ENCODE peak calls at places on chromosomes 12 and 14, in nine cellular contexts. R is endothelial cell of umbilical vein; N is CD8-positive, alpha-beta T cell; P is GM12878; H is tibial nerve; W is CD4-positive, alpha-beta memory T cell; A is ovary; G is heart left ventricle; E is uterus. O is an unnamed sample. For H3K36me3, the result is how much of the 10 kb centered on the place peaks cover.

GRCh38 chr12:97109441-97109840 is 202.4 kb downstream of the NEDD1 start:
- DNase-seq in R (no peak), N (no peak), P (no peak), H (no peak), W (no peak), A (no peak), G (no peak), E (no peak), O (no peak)

GRCh38 chr12:109115404-109115757 is 1.0 kb upstream of the ACACB start:
- DNase-seq in R (no peak), N (no peak), P (no peak), H (no peak), W (no peak), A (no peak), G (no peak), E (no peak), O (no peak)

GRCh38 chr14:26960049-26960688 is 362.3 kb upstream of the NOVA1 start:
- DNase-seq in R (no peak), N (no peak), P (no peak), H (no peak), W (no peak), A (no peak), G (no peak), E (no peak), O (no peak)

GRCh38 chr14:53929871-53930685 is 26.5 kb downstream of the BMP4 start:
- DNase-seq in R (no peak), N (peak), P (no peak), H (no peak), W (peak), A (no peak), G (no peak), E (no peak), O (no peak)

GRCh38 chr12:33514893-33515292 is 75.3 kb upstream of the SYT10 start:
- DNase-seq in R (no peak), N (no peak), P (no peak), H (no peak), W (no peak), A (no peak), G (no peak), E (no peak), O (no peak)

GRCh38 chr14:50082784-50083466 is 33.4 kb downstream of the VCPKMT start:
- DNase-seq in R (no peak), N (peak), P (peak), H (no peak), W (peak), A (no peak), G (no peak), E (no peak), O (no peak)

GRCh38 chr12:86827409-86827808 is 571.2 kb upstream of the MGAT4C start:
- DNase-seq in R (no peak), N (no peak), P (no peak), H (no peak), W (no peak), A (no peak), G (no peak), E (no peak), O (no peak)

GRCh38 chr12:95601626-95602025 is 50.4 kb upstream of the USP44 start:
- DNase-seq in R (no peak), N (no peak), P (no peak), H (no peak), W (no peak), A (no peak), G (no peak), E (no peak), O (no peak)

GRCh38 chr14:102351023-102351422 is 11.7 kb downstream of the CINP start:
- DNase-seq in R (peak), N (no peak), P (no peak), H (no peak), W (no peak), A (no peak), G (peak), E (no peak), O (no peak)
- H3K36me3 ChIP-seq in R (under half), N (half or more), P (under half), H (under half), W (under half), A (under half), G (under half), E (under half), O (half or more)

GRCh38 chr14:21521526-21521925 is 4.6 kb downstream of the SALL2 start:
- DNase-seq in R (no peak), N (no peak), P (no peak), H (no peak), W (no peak), A (no peak), G (no peak), E (no peak), O (no peak)

GRCh38 chr14:21524575-21525518 is 1.3 kb downstream of the SALL2 start:
- DNase-seq in R (no peak), N (no peak), P (no peak), H (no peak), W (no peak), A (no peak), G (no peak), E (no peak), O (no peak)

GRCh38 chr14:21525571-21525970 is 575 bp downstream of the SALL2 start:
- DNase-seq in R (no peak), N (no peak), P (no peak), H (no peak), W (no peak), A (peak), G (no peak), E (peak), O (no peak)

GRCh38 chr14:21520718-21521117 is 5.4 kb downstream of the SALL2 start:
- DNase-seq in R (no peak), N (no peak), P (no peak), H (no peak), W (no peak), A (no peak), G (no peak), E (no peak), O (no peak)

DNA sequence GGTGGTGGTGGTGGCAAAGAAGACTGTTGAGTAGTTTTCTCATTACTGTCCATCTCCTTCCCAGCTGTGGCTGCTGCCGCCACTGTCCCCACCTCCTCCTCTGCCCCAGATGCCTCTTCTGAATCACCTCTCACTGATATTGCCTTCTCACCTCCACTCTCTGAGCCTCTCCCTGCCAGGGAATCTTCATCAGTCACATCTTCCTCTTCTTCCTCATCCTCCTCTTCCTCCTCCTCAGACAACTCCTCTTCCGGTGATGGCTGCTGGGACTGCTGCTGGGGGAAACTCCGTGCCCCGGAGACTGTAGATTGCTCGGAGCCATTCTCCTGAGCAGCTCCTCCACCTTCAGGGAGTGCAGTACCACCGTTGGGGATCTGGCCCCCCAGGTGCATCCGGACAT is 2.9 kb downstream of the SALL2 start:
- DNase-seq in R (no peak), N (no peak), P (no peak), H (no peak), W (no peak), A (no peak), G (no peak), E (no peak), O (no peak)
- H3K27ac ChIP-seq in R (no peak), N (no peak), P (no peak), H (no peak), W (no peak), A (no peak), G (no peak), E (no peak), O (no peak)

GRCh38 chr14:23091294-23092225 is 3.4 kb downstream of the ACIN1 start:
- DNase-seq in R (no peak), N (no peak), P (no peak), H (no peak), W (no peak), A (no peak), G (no peak), E (no peak), O (no peak)
- H3K36me3 ChIP-seq in R (under half), N (under half), P (under half), H (under half), W (half or more), A (under half), G (under half), E (under half), O (half or more)

GRCh38 chr14:105120056-105120455 is 48.5 kb downstream of the JAG2 start:
- DNase-seq in R (no peak), N (no peak), P (no peak), H (no peak), W (no peak), A (no peak), G (no peak), E (no peak), O (no peak)

GRCh38 chr14:105119410-105120025 is 49.1 kb downstream of the JAG2 start:
- DNase-seq in R (no peak), N (no peak), P (no peak), H (no peak), W (no peak), A (no peak), G (no peak), E (no peak), O (no peak)

GRCh38 chr14:105117257-105117646 is 51.3 kb downstream of the JAG2 start:
- DNase-seq in R (no peak), N (no peak), P (no peak), H (no peak), W (no peak), A (no peak), G (no peak), E (no peak), O (no peak)

GRCh38 chr14:105117710-105118385 is 50.7 kb downstream of the JAG2 start:
- DNase-seq in R (no peak), N (no peak), P (no peak), H (no peak), W (no peak), A (no peak), G (no peak), E (no peak), O (no peak)

GRCh38 chr14:105118646-105119409 is 49.7 kb downstream of the JAG2 start:
- DNase-seq in R (no peak), N (no peak), P (no peak), H (no peak), W (no peak), A (no peak), G (no peak), E (no peak), O (no peak)
- H3K27ac ChIP-seq in R (no peak), N (no peak), P (no peak), H (no peak), W (no peak), A (no peak), G (no peak), E (no peak), O (no peak)

GRCh38 chr14:105083926-105084685 is 18.9 kb upstream of the GPR132 start:
- DNase-seq in R (no peak), N (no peak), P (no peak), H (no peak), W (no peak), A (no peak), G (no peak), E (no peak), O (no peak)

GRCh38 chr14:105086833-105087307 is 21.6 kb upstream of the GPR132 start:
- DNase-seq in R (peak), N (peak), P (no peak), H (peak), W (peak), A (peak), G (peak), E (peak), O (no peak)

GRCh38 chr14:105084741-105085571 is 19.7 kb upstream of the GPR132 start:
- DNase-seq in R (no peak), N (no peak), P (no peak), H (no peak), W (no peak), A (no peak), G (no peak), E (no peak), O (no peak)

GRCh38 chr14:105087308-105087962 is 22.2 kb upstream of the GPR132 start:
- DNase-seq in R (no peak), N (no peak), P (no peak), H (no peak), W (no peak), A (peak), G (peak), E (peak), O (no peak)

GRCh38 chr14:105085766-105086165 is 20.5 kb upstream of the GPR132 start:
- DNase-seq in R (no peak), N (no peak), P (no peak), H (no peak), W (no peak), A (no peak), G (no peak), E (no peak), O (no peak)
- H3K36me3 ChIP-seq in R (under half), N (under half), P (under half), H (under half), W (under half), A (under half), G (under half), E (under half), O (under half)

GRCh38 chr14:95256776-95257060 is 63.0 kb downstream of the CLMN start:
- DNase-seq in R (no peak), N (no peak), P (no peak), H (no peak), W (no peak), A (no peak), G (no peak), E (no peak), O (no peak)
- H3K27ac ChIP-seq in R (no peak), N (no peak), P (no peak), H (no peak), W (no peak), A (no peak), G (no peak), E (no peak), O (no peak)

DNA sequence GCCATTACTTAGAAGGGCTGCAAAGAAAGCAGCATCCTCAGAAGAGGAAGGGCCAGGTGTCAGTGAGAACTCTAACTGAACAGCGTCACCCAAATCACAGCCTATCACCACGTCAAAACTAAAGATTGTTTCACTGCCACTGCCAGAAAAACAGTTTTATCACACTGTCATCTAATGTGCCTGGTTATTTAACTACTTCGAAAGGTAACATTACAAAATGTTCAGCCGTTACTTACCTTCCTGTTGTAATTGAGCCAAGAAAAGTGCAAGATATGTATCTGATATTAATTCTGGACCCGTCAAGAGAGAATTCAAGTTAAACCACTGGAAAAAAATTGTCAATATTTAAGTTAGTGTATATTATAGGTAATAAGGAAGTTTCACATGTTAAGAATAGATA is 17.9 kb downstream of the ATXN3 start:
- DNase-seq in R (no peak), N (no peak), P (no peak), H (no peak), W (no peak), A (no peak), G (no peak), E (no peak), O (no peak)
- H3K36me3 ChIP-seq in R (under half), N (under half), P (under half), H (under half), W (under half), A (under half), G (under half), E (under half), O (under half)

GRCh38 chr12:107645630-107646333 is 39.8 kb upstream of the PWP1 start:
- DNase-seq in R (peak), N (no peak), P (no peak), H (no peak), W (no peak), A (no peak), G (peak), E (peak), O (no peak)
- H3K27ac ChIP-seq in R (no peak), N (no peak), P (no peak), H (no peak), W (no peak), A (no peak), G (no peak), E (no peak), O (no peak)

O was measured in right atrium auricular region.